ENCODE peak calls at places on chromosomes 2 and 18, in seven cellular contexts. E, K, S, X, H, T and W are unnamed samples.

GRCh38 chr2:222976521-222977076 is 75.4 kb upstream of the KCNE4 start:
- DNase-seq in E (no peak), K (no peak), S (no peak), X (no peak), H (no peak), T (no peak), W (no peak)

GRCh38 chr18:58761241-58761969 is 90.1 kb downstream of the MALT1 start:
- DNase-seq in E (no peak), K (no peak), S (no peak), X (no peak), H (peak), T (no peak), W (no peak)

GRCh38 chr2:67075056-67075455 is 322.1 kb upstream of the ETAA1 start:
- DNase-seq in E (no peak), K (no peak), S (no peak), X (no peak), H (no peak), T (no peak), W (no peak)

GRCh38 chr2:45554073-45554742 is 56.9 kb downstream of the SRBD1 start:
- DNase-seq in E (no peak), K (no peak), S (no peak), X (no peak), H (no peak), T (no peak), W (no peak)

GRCh38 chr18:62979172-62979571 is 263.8 kb downstream of the PHLPP1 start:
- DNase-seq in E (no peak), K (no peak), S (no peak), X (no peak), H (peak), T (no peak), W (peak)

GRCh38 chr2:57330447-57330846 is 716.2 kb upstream of the VRK2 start:
- DNase-seq in E (peak), K (no peak), S (no peak), X (no peak), H (peak), T (no peak), W (no peak)

GRCh38 chr18:58223717-58224424 is 179.8 kb downstream of the NEDD4L start:
- DNase-seq in E (no peak), K (no peak), S (no peak), X (no peak), H (peak), T (no peak), W (peak)

GRCh38 chr2:120702751-120703150 is 32.9 kb upstream of the GLI2 start:
- DNase-seq in E (no peak), K (no peak), S (no peak), X (no peak), H (no peak), T (no peak), W (no peak)

GRCh38 chr2:224882291-224883171 is 159.7 kb downstream of the DOCK10 start:
- DNase-seq in E (no peak), K (no peak), S (no peak), X (no peak), H (peak), T (no peak), W (no peak)

GRCh38 chr2:63544017-63544627 is 44.2 kb downstream of the WDPCP start:
- DNase-seq in E (no peak), K (no peak), S (no peak), X (no peak), H (no peak), T (no peak), W (no peak)

GRCh38 chr2:14756981-14757657 is 124.6 kb downstream of the LRATD1 start:
- DNase-seq in E (peak), K (no peak), S (no peak), X (no peak), H (no peak), T (no peak), W (peak)

GRCh38 chr2:25276569-25277465 is 64.9 kb downstream of the DNMT3A start:
- DNase-seq in E (no peak), K (peak), S (peak), X (peak), H (no peak), T (peak), W (no peak)

GRCh38 chr2:145350011-145350410 is 830.1 kb upstream of the ZEB2 start:
- DNase-seq in E (peak), K (no peak), S (no peak), X (no peak), H (no peak), T (no peak), W (no peak)

GRCh38 chr2:42132066-42132965 is 36.8 kb upstream of the EML4 start:
- DNase-seq in E (peak), K (no peak), S (no peak), X (no peak), H (peak), T (no peak), W (peak)

GRCh38 chr2:183253441-183254130 is 129.3 kb downstream of the NUP35 start:
- DNase-seq in E (no peak), K (no peak), S (no peak), X (no peak), H (no peak), T (no peak), W (no peak)

GRCh38 chr2:54204476-54204875 is 51.6 kb downstream of the TSPYL6 start:
- DNase-seq in E (no peak), K (no peak), S (no peak), X (no peak), H (peak), T (no peak), W (no peak)

GRCh38 chr2:202193881-202194353 is 44.5 kb downstream of the SUMO1 start:
- DNase-seq in E (no peak), K (no peak), S (no peak), X (no peak), H (no peak), T (no peak), W (no peak)

GRCh38 chr18:68769423-68769822 is 28.5 kb upstream of the CCDC102B start:
- DNase-seq in E (no peak), K (no peak), S (no peak), X (no peak), H (no peak), T (no peak), W (no peak)

GRCh38 chr2:111201214-111201613 is 80.5 kb downstream of the BCL2L11 start:
- DNase-seq in E (no peak), K (peak), S (no peak), X (no peak), H (no peak), T (no peak), W (no peak)

GRCh38 chr2:126269911-126270310 is 386.0 kb upstream of the GYPC start:
- DNase-seq in E (no peak), K (no peak), S (no peak), X (no peak), H (no peak), T (no peak), W (no peak)

GRCh38 chr18:37457337-37457736 is 108.3 kb downstream of the CELF4 start:
- DNase-seq in E (no peak), K (no peak), S (no peak), X (no peak), H (no peak), T (no peak), W (no peak)

GRCh38 chr2:207180741-207181140 is 15.0 kb upstream of the KLF7 start:
- DNase-seq in E (no peak), K (no peak), S (no peak), X (no peak), H (no peak), T (no peak), W (no peak)

GRCh38 chr2:20667151-20667530 is 197 bp downstream of the GDF7 start:
- DNase-seq in E (no peak), K (no peak), S (no peak), X (no peak), H (no peak), T (no peak), W (no peak)

GRCh38 chr2:169696381-169696780 is 2.1 kb downstream of the PHOSPHO2 start:
- DNase-seq in E (no peak), K (no peak), S (no peak), X (no peak), H (no peak), T (no peak), W (no peak)

GRCh38 chr2:215528555-215528954 is 92.7 kb upstream of the FN1 start:
- DNase-seq in E (peak), K (no peak), S (no peak), X (no peak), H (peak), T (no peak), W (peak)

GRCh38 chr2:96404446-96405373 is 69.1 kb downstream of the NCAPH start:
- DNase-seq in E (no peak), K (no peak), S (no peak), X (no peak), H (no peak), T (no peak), W (no peak)